ENCODE peak calls at places on chromosome 14, in six cellular contexts. X, Q, I, N, C and H are unnamed samples.

GRCh38 chr14:57692671-57693070 is 173.2 kb downstream of the SLC35F4 start:
- DNase-seq in X (no peak), Q (no peak), I (no peak), N (no peak), C (no peak), H (peak)

GRCh38 chr14:34168656-34169055 is 217.8 kb upstream of the EGLN3 start:
- DNase-seq in X (no peak), Q (no peak), I (no peak), N (no peak), C (no peak), H (no peak)

GRCh38 chr14:49993565-49993964 is 100.7 kb downstream of the ARF6 start:
- DNase-seq in X (no peak), Q (no peak), I (no peak), N (no peak), C (no peak), H (no peak)

GRCh38 chr14:50675597-50675996 is 7.5 kb upstream of the SAV1 start:
- DNase-seq in X (no peak), Q (no peak), I (no peak), N (no peak), C (no peak), H (no peak)

GRCh38 chr14:98704441-98704840 is 567.6 kb downstream of the BCL11B start:
- DNase-seq in X (no peak), Q (no peak), I (no peak), N (no peak), C (no peak), H (no peak)

GRCh38 chr14:86296173-86296572 is 766.2 kb downstream of the FLRT2 start:
- DNase-seq in X (no peak), Q (no peak), I (no peak), N (no peak), C (no peak), H (no peak)

GRCh38 chr14:59483360-59483759 is 848 bp downstream of the L3HYPDH start:
- DNase-seq in X (no peak), Q (no peak), I (no peak), N (no peak), C (no peak), H (no peak)

GRCh38 chr14:65840786-65841185 is 428.3 kb downstream of the FUT8 start:
- DNase-seq in X (no peak), Q (no peak), I (no peak), N (no peak), C (no peak), H (no peak)

GRCh38 chr14:22569749-22570131 is 19.3 kb downstream of the DAD1 start:
- DNase-seq in X (no peak), Q (no peak), I (no peak), N (no peak), C (no peak), H (no peak)

GRCh38 chr14:74642011-74642410 is 30.0 kb upstream of the LTBP2 start:
- DNase-seq in X (no peak), Q (no peak), I (no peak), N (no peak), C (no peak), H (no peak)

GRCh38 chr14:26896447-26896846 is 298.6 kb upstream of the NOVA1 start:
- DNase-seq in X (peak), Q (no peak), I (no peak), N (no peak), C (no peak), H (no peak)

GRCh38 chr14:58272589-58273372 is 25.6 kb upstream of the ARID4A start:
- DNase-seq in X (no peak), Q (peak), I (peak), N (peak), C (no peak), H (no peak)

GRCh38 chr14:90620540-90621204 is 195.6 kb downstream of the TTC7B start:
- DNase-seq in X (no peak), Q (no peak), I (no peak), N (no peak), C (no peak), H (no peak)
- TF ChIP-seq POLR2A in X (no peak), Q (no peak), I (no peak), N (no peak), C (no peak), H (no peak)

DNA sequence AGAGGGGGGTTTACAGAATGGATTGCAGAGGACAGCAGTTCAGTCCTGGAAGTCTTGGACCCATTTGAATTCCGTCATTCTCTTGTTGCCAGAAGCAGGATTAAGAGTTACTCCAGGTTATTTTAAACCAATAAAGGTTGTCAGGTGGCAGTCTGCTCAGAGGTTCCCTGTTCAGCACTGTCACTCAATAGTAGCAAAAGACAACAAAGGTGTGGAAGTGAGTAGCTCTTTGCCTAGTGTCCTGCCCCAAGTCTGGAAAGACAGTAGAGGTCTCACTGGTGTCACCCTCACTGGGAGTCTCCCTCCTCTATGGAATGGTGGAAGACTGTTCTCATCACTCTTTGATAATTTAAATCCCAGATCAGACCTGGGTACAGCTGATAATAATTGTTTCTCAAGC is 73.4 kb upstream of the PLEKHG3 start:
- DNase-seq in X (no peak), Q (no peak), I (no peak), N (no peak), C (no peak), H (no peak)
- TF ChIP-seq POLR2A in X (no peak), Q (no peak), I (no peak), N (no peak), C (no peak), H (no peak)

GRCh38 chr14:62661818-62662217 is 383.4 kb downstream of the KCNH5 start:
- DNase-seq in X (no peak), Q (no peak), I (no peak), N (no peak), C (no peak), H (no peak)

GRCh38 chr14:62657376-62657775 is 387.9 kb downstream of the KCNH5 start:
- DNase-seq in X (no peak), Q (no peak), I (no peak), N (no peak), C (no peak), H (no peak)

GRCh38 chr14:62667515-62667914 is 377.7 kb downstream of the KCNH5 start:
- DNase-seq in X (no peak), Q (no peak), I (no peak), N (no peak), C (no peak), H (no peak)

DNA sequence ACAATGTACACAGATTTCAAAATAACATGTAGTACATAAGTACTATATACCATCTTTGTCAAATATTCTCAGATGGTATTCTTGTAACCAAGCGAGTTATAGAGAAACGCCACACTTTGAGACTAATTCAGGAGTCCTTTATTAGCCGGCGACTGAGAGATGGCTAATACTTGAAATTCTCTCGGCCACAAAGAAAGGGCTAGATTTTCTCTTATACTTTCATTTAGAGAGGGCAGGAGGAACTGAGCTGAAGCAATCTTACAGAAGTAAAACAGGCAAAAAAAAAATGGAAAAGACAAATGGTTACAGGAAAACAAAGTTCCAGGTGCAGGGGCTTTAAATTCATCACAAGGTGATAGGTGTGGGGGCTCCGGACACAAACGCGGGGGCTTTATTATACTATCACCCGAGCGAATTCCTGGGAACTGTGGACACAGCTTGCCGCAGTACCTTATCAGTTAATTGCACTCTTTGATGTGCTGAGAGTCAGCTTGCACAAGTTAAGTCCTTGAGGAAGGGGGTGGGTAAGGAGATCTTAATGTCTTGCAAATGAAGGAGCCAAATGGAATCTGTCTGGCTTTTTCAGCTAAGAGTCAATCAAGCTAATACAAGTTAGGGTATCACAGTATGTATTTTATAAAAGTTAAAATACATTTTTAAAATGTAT is 382.3 kb downstream of the KCNH5 start:
- DNase-seq in X (no peak), Q (peak), I (no peak), N (no peak), C (no peak), H (no peak)
- TF ChIP-seq POLR2A in X (no peak), Q (no peak), I (no peak), N (no peak), C (no peak), H (no peak)

DNA sequence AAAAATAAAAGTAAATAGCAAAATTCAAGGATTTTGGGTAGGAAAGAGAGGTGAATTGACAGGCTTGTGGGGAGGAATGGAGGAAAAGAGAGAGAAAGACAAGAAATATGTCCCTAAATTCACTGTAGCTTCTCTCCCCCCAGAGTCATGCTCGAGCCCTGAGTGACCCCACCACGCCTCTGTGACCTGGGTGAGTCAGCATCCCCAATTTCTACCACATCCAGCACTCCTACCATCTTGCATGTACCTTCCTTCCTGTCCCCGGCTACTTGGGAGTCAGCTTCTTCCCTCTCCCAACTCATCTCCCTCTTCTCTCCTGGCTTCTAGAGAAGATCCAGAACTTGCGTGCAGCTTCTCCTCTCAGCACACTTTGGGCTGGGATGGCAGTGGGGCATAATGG is 9.8 kb downstream of the ZNF219 start:
- DNase-seq in X (no peak), Q (no peak), I (no peak), N (no peak), C (no peak), H (no peak)
- TF ChIP-seq POLR2A in X (no peak), Q (no peak), I (no peak), N (no peak), C (no peak), H (no peak)